ENCODE peak calls at places on chromosome 17, in four cellular contexts. I is gastrocnemius medialis, K is neuronal stem cell, U is stomach. H is an unnamed sample. For H3K4me1, the result is how much of the 10 kb centered on the place peaks cover.

GRCh38 chr17:78174870-78175642 is 6.7 kb downstream of the SYNGR2 start:
- DNase-seq in I (peak), K (no peak), U (peak), H (no peak)

GRCh38 chr17:1229354-1229890 is 40.8 kb upstream of the BHLHA9 start:
- DNase-seq in I (peak), K (no peak), U (peak), H (peak)

GRCh38 chr17:2223617-2223927 is 80.0 kb downstream of the SMG6 start:
- DNase-seq in I (no peak), K (no peak), U (no peak), H (no peak)

GRCh38 chr17:57663326-57664070 is 81.6 kb downstream of the CCDC182 start:
- DNase-seq in I (no peak), K (no peak), U (no peak), H (no peak)

GRCh38 chr17:68431661-68432071 is 25.6 kb downstream of the WIPI1 start:
- DNase-seq in I (no peak), K (no peak), U (no peak), H (peak)

GRCh38 chr17:59558039-59558438 is 7.4 kb upstream of the DHX40 start:
- DNase-seq in I (no peak), K (no peak), U (no peak), H (no peak)

GRCh38 chr17:81164464-81165245 is 652 bp upstream of the PVALEF start:
- DNase-seq in I (no peak), K (no peak), U (peak), H (no peak)

GRCh38 chr17:81898029-81898866 is 3.8 kb upstream of the NPB start:
- DNase-seq in I (no peak), K (no peak), U (no peak), H (no peak)

GRCh38 chr17:35811759-35812158 is 2.5 kb downstream of the TAF15 start:
- DNase-seq in I (no peak), K (no peak), U (no peak), H (no peak)

GRCh38 chr17:42744283-42744805 is 496 bp downstream of the EZH1 start:
- DNase-seq in I (peak), K (no peak), U (peak), H (no peak)

GRCh38 chr17:12438813-12439586 is 226.7 kb upstream of the MYOCD start:
- DNase-seq in I (no peak), K (no peak), U (no peak), H (no peak)

GRCh38 chr17:48624544-48625501 is 1.3 kb downstream of the HOXB9 start:
- DNase-seq in I (no peak), K (no peak), U (no peak), H (no peak)

GRCh38 chr17:45088741-45089140 is 27.6 kb downstream of the NMT1 start:
- DNase-seq in I (no peak), K (no peak), U (no peak), H (no peak)

GRCh38 chr17:45428954-45429337 is 3.7 kb downstream of the ARHGAP27 start:
- DNase-seq in I (no peak), K (no peak), U (no peak), H (no peak)

DNA sequence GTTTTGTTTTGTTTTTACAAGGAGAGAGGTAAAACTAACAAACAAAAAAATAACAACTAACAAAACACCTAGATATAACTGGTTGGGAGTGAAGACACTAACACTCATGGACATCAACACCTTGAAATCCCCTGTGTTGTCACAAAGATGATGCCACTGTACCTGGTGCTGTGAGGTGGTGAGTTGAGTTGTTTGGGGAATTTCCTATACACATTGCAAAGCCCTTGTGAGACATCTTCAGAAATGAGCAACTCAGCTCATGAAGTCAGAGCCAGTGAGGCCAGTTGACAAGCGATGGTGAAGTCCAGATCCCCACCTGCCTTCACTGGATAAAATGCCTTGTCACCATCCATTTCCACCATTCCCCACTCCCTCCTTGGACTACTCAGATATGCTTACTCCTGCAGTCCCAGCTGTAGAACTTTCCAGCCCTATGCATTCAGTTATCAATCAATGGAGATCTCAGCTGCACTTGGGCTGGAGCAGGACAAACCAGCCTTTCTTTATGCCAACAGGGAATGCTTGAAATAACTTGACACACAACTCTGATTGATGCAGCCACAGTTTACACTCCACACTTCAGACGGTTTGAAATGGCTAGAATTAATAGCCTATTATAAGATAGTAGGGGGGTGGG is 22.1 kb downstream of the ANKFN1 start:
- DNase-seq in I (no peak), K (no peak), U (no peak), H (no peak)
- H3K4me1 ChIP-seq in I (under half), K (under half), U (under half), H (under half)

DNA sequence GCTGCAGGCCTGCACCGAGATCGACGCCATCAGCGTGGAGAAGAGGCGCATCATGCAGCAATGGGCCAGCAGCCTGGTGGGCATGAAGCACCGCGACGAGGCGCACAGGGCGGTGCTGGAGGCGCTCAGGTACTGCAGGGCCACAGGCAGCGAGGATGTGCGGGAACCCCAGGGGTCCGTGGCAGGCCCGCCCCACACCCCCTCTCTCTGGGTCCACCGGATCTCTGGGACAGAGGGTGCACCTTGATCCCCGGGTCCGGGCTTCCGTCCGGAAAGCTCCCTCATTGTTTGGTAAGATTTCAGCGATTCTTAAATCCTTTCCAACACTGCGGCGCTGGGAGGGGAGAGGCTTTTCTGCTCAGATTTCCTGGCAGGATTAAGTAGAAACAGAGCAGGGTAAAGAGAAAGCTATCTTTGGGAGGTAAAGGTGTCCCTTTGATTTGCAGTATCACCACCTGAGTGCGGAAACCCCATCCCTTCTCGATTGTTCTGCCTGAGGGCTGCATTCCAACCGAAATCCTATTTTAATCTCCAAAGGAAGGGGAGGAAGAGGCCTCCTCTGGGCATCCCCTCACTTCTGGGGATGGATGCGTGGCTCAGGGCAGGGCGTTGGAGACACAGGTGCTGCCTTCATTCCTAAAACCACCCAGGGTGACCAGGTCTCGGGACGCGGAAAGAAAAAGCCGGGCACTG is 29.2 kb downstream of the CCDC40 start:
- DNase-seq in I (no peak), K (no peak), U (no peak), H (no peak)
- H3K4me3 ChIP-seq in I (no peak), K (no peak), U (no peak), H (no peak)

DNA sequence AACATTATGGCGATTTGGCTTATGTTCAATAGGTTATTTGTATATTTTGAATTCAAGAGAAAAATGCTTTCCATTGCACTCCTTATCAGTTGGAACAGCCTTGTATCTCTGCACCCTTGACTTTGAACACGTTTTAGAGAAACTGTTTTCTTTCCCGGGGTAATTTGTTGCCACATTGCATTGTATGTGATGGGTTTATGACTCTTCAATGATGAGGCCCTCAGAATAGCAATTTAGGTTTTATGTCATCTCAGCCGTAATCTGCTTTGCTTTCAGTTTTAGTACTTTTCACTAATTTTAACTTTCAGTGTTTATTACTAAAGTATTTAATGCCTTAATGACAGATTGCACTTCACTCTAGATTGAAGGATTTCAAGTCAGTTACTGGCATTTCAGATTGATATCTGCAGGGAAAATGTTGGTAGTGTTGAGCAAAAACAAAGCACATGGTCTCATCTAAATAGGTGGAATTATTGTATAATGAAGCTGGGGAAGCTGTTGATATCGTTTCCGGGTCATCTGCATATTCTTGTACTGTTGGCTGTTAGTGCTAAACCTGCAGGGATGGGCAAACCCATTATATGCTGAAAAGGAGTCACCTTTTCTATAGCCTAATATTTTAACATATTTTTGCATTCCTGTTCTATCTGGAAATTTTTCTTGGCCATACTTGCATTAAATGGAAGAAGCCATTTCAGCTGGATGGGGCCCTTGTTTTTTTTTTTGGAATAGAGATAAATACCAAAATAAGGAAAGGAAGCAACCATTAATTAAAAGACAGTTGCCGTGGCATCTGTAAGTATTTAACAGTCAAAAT is 2.0 kb downstream of the LUC7L3 start:
- DNase-seq in I (no peak), K (no peak), U (no peak), H (no peak)
- H3K27ac ChIP-seq in I (peak), K (no peak), U (peak), H (peak)

GRCh38 chr17:28983286-28984240 is 22.3 kb downstream of the SEZ6 start:
- DNase-seq in I (no peak), K (no peak), U (no peak), H (no peak)
- H3K4me1 ChIP-seq in I (under half), K (under half), U (under half), H (under half)

GRCh38 chr17:43907425-43907981 is at the start of gene MPP2:
- DNase-seq in I (peak), K (peak), U (peak), H (peak)
- H3K4me3 ChIP-seq in I (peak), K (peak), U (peak), H (peak)

DNA sequence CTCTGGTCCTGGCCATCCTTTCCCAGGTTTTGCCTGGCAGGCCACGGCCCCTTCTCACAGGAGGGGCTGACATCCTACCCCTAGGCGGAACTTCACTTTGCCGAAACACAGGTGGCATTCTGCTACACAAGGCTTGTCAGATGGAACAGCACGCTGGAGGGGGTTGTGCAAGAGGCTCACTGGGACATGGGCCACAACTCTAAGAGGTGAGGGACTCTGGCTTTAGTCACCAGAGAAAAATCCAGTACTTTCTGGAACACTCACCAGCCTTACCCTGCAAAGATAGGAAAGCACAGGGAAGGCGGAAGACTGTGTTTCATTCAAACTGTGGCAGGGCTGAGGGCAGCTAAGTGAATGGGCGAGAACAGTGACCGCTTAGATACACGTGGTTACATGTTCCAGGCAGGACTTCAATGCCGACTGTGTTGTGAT is 18.3 kb downstream of the CDC42EP4 start:
- DNase-seq in I (peak), K (no peak), U (peak), H (no peak)
- H3K27ac ChIP-seq in I (peak), K (no peak), U (peak), H (no peak)